ENCODE peak calls at places on chromosomes 11 and 22, in four cellular contexts. K, Z, O and Q are unnamed samples.

GRCh38 chr11:69105431-69106123 is 50.2 kb upstream of the SMIM38 start:
- DNase-seq in K (no peak), Z (no peak), O (no peak), Q (no peak)

GRCh38 chr22:22219140-22219996 is 25.2 kb upstream of the VPREB1 start:
- DNase-seq in K (no peak), Z (no peak), O (no peak), Q (no peak)

GRCh38 chr11:64251986-64252837 is 882 bp downstream of the PLCB3 start:
- DNase-seq in K (no peak), Z (no peak), O (no peak), Q (no peak)

GRCh38 chr11:67317365-67318238 is 14.3 kb downstream of the SSH3 start:
- DNase-seq in K (peak), Z (peak), O (peak), Q (peak)

GRCh38 chr11:114131366-114131963 is 72.0 kb downstream of the ZBTB16 start:
- DNase-seq in K (no peak), Z (no peak), O (no peak), Q (no peak)

GRCh38 chr22:44019846-44020245 is 4.3 kb upstream of the PARVB start:
- DNase-seq in K (no peak), Z (no peak), O (no peak), Q (no peak)

GRCh38 chr11:107561688-107562087 is 3.8 kb downstream of the ALKBH8 start:
- DNase-seq in K (peak), Z (peak), O (peak), Q (no peak)

GRCh38 chr11:95154514-95154913 is 64.9 kb downstream of the ENDOD1 start:
- DNase-seq in K (no peak), Z (peak), O (no peak), Q (no peak)

GRCh38 chr11:117387992-117388765 is 60.5 kb downstream of the CEP164 start:
- DNase-seq in K (peak), Z (peak), O (peak), Q (no peak)

GRCh38 chr11:16606784-16607674 is 131.4 kb upstream of the C11orf58 start:
- DNase-seq in K (no peak), Z (no peak), O (no peak), Q (no peak)

GRCh38 chr11:11973361-11973800 is 35.0 kb downstream of the DKK3 start:
- DNase-seq in K (peak), Z (peak), O (no peak), Q (no peak)

GRCh38 chr11:19605500-19606371 is 106.9 kb upstream of the NAV2 start:
- DNase-seq in K (no peak), Z (peak), O (peak), Q (no peak)

GRCh38 chr22:49793296-49793695 is 34.4 kb downstream of the BRD1 start:
- DNase-seq in K (no peak), Z (no peak), O (no peak), Q (no peak)

GRCh38 chr11:84396521-84396920 is 1110.4 kb upstream of the CCDC90B start:
- DNase-seq in K (no peak), Z (peak), O (no peak), Q (no peak)

GRCh38 chr22:46053563-46054090 is 76.7 kb upstream of the WNT7B start:
- DNase-seq in K (no peak), Z (peak), O (no peak), Q (no peak)

GRCh38 chr11:86196924-86197323 is 47.6 kb upstream of the EED start:
- DNase-seq in K (no peak), Z (no peak), O (no peak), Q (no peak)

GRCh38 chr22:36365020-36365411 is 22.8 kb downstream of the MYH9 start:
- DNase-seq in K (peak), Z (peak), O (peak), Q (peak)

GRCh38 chr11:111981270-111981669 is 43.9 kb upstream of the DLAT start:
- DNase-seq in K (no peak), Z (no peak), O (no peak), Q (no peak)

GRCh38 chr22:49367016-49367697 is 460.5 kb downstream of the BRD1 start:
- DNase-seq in K (no peak), Z (no peak), O (no peak), Q (no peak)

GRCh38 chr22:42768385-42769035 is 47.8 kb upstream of the A4GALT start:
- DNase-seq in K (no peak), Z (no peak), O (no peak), Q (no peak)

GRCh38 chr22:20062766-20063083 is 17.3 kb upstream of the DGCR8 start:
- DNase-seq in K (no peak), Z (peak), O (peak), Q (peak)

GRCh38 chr11:114440971-114441810 is 1.9 kb downstream of the REXO2 start:
- DNase-seq in K (no peak), Z (peak), O (no peak), Q (no peak)

GRCh38 chr11:124043420-124043819 is 2.3 kb upstream of the OR10G7 start:
- DNase-seq in K (no peak), Z (no peak), O (no peak), Q (no peak)

GRCh38 chr22:31125521-31126117 is 2.9 kb downstream of the INPP5J start:
- DNase-seq in K (no peak), Z (no peak), O (no peak), Q (no peak)

GRCh38 chr22:29737251-29738117 is 17.7 kb downstream of the CABP7 start:
- DNase-seq in K (no peak), Z (no peak), O (no peak), Q (no peak)

GRCh38 chr22:33535937-33536875 is 384.1 kb downstream of the LARGE1 start:
- DNase-seq in K (no peak), Z (no peak), O (no peak), Q (no peak)

GRCh38 chr11:103294516-103294915 is 185.3 kb downstream of the DYNC2H1 start:
- DNase-seq in K (no peak), Z (no peak), O (no peak), Q (no peak)

GRCh38 chr11:35529971-35530495 is 4.6 kb upstream of the PAMR1 start:
- DNase-seq in K (peak), Z (peak), O (peak), Q (peak)

GRCh38 chr22:20783844-20784723 is 10.2 kb downstream of the SERPIND1 start:
- DNase-seq in K (no peak), Z (peak), O (no peak), Q (peak)

GRCh38 chr22:43227231-43227630 is 40.3 kb upstream of the TTLL12 start:
- DNase-seq in K (no peak), Z (no peak), O (no peak), Q (peak)

GRCh38 chr11:69535928-69536327 is 54.5 kb downstream of the LINC01488 start:
- DNase-seq in K (no peak), Z (no peak), O (no peak), Q (no peak)

GRCh38 chr22:29031236-29031982 is 30.2 kb downstream of the C22orf31 start:
- DNase-seq in K (peak), Z (peak), O (peak), Q (peak)

GRCh38 chr11:68678031-68678441 is 6.3 kb upstream of the GAL start:
- DNase-seq in K (no peak), Z (no peak), O (no peak), Q (no peak)

DNA sequence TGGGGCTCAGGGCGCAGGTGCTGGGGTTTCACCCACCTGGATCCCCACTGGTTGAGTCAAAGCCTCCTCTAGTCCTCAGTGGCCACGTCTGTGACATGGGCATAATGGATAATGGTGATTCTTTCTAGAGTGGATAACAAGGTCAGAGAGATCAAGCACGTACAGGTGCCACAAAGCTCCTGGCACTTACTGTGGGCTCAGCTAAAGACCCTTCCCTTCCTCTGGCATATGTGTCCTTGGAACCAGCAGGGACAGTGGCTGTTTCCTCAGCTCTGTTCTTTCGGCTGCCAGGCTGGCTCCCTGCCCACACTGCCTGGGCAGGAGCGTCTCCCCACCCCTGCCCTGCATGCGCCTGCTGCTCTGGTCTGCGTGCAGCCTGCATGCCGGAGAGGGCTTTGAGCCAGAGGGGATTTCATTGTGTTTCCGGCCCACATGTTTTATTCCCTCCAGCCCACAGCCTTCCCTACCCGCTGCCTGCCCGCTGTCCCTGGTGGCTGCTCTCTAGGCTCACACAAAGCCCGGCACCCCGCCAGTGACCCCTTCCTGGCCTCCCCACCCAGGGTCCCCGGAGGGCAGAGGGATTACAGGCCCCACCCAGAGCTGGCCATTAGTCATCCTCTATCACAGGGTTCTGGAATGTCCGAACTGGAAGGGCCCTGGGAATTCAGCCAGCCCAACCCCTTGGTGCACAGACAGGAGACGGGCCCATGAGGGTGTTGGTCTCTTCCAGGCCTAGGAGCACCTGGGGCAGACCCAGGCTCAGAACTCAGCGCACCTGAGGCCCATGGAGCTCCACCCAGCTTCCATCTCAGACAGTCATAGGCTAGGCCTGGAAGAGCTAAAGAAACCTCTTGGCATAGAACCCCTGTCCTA is 55.3 kb upstream of the GCAT start:
- DNase-seq in K (peak), Z (peak), O (peak), Q (peak)
- TF ChIP-seq CTCF in K (peak), Z (peak), O (peak), Q (no peak)

DNA sequence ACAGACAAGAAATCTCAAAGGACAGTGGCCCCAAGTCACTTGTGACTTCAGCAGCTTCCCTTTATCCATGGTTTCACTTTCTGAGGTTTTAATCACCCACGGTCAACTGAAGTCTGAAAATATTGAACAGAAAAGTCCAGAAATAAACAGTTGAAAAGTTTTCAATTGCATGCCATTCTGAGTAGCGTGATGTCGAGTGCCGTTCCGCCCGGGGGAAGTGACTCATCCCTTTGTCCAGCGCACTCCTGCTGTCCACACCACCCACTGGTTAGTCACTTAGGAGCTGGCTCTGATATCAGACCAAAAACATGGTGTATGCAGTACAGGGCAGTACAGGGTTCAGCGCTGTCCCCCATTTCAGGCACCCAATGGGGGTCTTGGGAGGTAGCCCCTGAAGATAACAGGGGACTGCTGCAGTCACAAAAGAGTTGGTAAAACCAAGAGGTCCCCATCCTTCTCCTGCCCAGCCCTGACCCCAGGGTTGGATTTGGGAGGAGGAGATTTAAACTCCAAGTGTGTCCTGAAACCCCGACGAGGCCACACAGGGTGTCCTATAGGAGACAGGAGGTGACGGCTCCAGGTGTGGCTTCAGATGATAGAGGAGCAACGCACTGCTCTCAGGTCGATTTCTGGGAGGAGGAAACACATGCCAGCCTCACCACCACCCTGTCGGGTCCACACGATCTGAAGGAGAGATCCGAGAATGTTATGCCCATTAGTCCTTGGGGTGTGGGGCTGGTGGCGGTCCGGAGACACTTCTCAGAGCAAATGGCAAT is 390.1 kb downstream of the CTTN start:
- DNase-seq in K (peak), Z (peak), O (peak), Q (peak)
- TF ChIP-seq CTCF in K (no peak), Z (no peak), O (no peak), Q (no peak)

DNA sequence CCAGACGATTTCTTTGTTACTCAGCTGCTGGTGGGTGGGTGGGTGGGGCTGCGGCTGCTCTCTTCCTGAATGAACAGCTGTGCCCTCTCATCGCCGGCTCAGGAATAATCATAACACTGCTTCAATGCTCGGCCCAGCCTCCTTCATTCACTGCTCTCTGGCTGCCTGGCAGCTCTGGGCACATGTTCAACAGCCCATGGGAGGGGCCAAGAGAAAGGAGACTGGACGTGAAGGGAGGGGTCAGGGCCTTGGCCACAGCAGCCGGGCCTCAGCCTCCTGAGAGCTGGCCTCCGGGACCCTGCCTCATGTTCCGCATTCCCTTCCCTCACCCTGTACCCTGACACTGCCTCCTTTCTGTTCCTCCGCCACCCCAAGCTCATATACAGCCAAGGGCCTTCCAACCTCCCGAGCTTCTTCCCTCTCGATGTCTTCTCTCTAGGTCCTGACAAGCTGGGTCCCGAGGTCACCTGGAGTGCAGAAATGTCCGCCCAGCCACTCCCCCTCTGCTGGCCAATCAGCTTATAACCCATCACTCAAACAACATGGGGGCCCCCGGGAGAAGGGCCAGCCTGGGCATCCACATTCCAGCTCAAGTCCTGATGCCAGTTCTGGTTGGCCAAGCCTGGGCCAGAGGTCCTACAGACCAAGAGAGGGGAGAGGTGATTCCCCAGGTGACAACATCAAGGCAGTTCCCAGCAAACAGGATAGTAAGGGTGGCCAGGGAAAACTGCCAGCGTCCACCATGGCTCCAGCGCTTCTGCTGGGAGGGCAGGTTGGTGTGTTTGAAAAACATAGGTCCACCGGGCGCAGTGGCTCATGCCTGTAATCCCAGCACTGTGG is 3.2 kb upstream of the CSDC2 start:
- DNase-seq in K (no peak), Z (peak), O (peak), Q (no peak)
- TF ChIP-seq CTCF in K (no peak), Z (no peak), O (no peak), Q (no peak)

GRCh38 chr22:26563022-26563421 is 26.9 kb downstream of the TPST2 start:
- DNase-seq in K (no peak), Z (no peak), O (no peak), Q (no peak)
- TF ChIP-seq CTCF in K (no peak), Z (no peak), O (no peak), Q (no peak)

GRCh38 chr11:9276571-9276970 is 11.4 kb upstream of the DENND5A start:
- DNase-seq in K (no peak), Z (peak), O (no peak), Q (no peak)
- TF ChIP-seq CTCF in K (no peak), Z (no peak), O (no peak), Q (no peak)

GRCh38 chr11:92917927-92918326 is 51.5 kb upstream of the MTNR1B start:
- DNase-seq in K (no peak), Z (no peak), O (no peak), Q (no peak)
- TF ChIP-seq CTCF in K (no peak), Z (no peak), O (no peak), Q (no peak)

DNA sequence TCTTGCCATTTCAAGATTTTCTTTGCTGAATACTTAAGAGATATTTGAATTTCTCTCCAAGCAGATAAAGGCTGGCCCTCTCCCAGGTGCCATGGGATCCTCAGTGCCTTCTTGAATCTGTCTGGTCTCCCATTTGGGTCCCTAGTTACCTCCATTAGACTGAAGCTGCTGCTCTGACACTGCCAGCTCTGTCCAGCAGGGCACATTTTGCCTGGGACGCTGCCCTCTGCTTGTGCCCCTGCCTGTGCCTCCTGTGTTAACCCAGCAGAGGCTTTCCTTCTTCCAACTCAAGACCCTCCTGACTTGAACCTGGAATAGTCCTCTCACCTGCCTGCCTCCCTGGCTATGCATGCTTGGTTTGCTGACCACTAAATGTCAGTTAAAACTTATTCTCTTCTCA is 406.3 kb downstream of the BUD13 start:
- DNase-seq in K (no peak), Z (no peak), O (no peak), Q (no peak)
- TF ChIP-seq CTCF in K (no peak), Z (no peak), O (no peak), Q (no peak)

DNA sequence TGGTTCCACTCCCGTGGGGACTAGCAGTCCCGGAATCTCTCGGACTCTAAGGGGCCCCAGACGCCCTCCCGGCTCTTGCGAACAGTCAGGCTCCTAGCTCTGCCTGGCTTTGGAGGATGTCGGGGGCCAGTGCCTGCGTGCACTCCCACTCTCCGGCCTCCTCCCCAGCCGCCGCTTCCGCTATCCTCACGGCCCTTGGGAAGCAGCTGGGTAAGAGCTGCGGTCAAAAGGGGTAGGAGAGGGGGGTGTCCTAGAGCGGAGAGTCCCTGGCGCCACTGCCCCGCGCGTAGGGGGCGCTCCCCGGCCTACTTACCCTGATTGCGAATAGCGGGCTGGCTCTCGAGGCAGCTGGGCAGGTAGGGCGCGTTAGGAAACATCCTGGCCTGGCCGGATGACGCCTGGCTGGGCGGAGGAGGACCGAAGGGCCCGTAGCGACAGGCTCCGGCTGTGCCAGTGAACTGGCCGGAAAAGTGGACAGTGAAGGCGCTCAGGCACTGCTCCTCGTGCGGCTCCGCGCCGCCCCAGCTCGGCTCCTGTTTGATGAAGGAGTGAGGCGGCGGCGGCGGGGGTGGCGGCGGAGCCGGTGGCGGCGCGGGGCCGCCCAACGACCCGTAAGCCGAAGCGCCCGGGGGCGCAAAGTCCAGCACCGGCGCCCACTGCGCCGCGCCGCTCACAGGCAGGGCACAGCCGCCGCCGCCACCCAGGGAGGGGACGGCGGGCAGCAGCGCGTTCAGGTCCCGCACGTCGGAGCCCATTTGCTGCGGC is 770 bp downstream of the WT1 start:
- DNase-seq in K (no peak), Z (peak), O (no peak), Q (no peak)
- TF ChIP-seq CTCF in K (no peak), Z (peak), O (no peak), Q (no peak)

GRCh38 chr11:17890333-17890732 is 122.5 kb downstream of the SERGEF start:
- DNase-seq in K (no peak), Z (peak), O (no peak), Q (no peak)
- TF ChIP-seq CTCF in K (no peak), Z (peak), O (peak), Q (peak)